ENCODE peak calls at places on chromosomes 2 and 18, in six cellular contexts. J, P, R, T, F and S are unnamed samples.

GRCh38 chr2:105607920-105608504 is 136.7 kb upstream of the NCK2 start:
- DNase-seq in J (no peak), F (no peak), T (no peak), P (no peak), R (no peak), S (no peak)

GRCh38 chr2:237431372-237431771 is 17.4 kb upstream of the COL6A3 start:
- DNase-seq in R (no peak), P (no peak), T (no peak), J (no peak), F (no peak), S (no peak)

GRCh38 chr2:28168376-28168775 is 224.3 kb upstream of the FOSL2 start:
- DNase-seq in F (no peak), J (no peak), R (no peak), P (no peak), T (no peak), S (no peak)

GRCh38 chr18:33821503-33821902 is 243.5 kb downstream of the ASXL3 start:
- DNase-seq in P (no peak), R (no peak), T (no peak), J (no peak), F (no peak), S (no peak)

GRCh38 chr2:143171817-143172216 is 42.6 kb downstream of the ARHGAP15 start:
- DNase-seq in T (no peak), J (no peak), F (no peak), R (no peak), P (no peak), S (no peak)

GRCh38 chr2:144708641-144709040 is 188.7 kb upstream of the ZEB2 start:
- DNase-seq in R (no peak), F (no peak), P (no peak), T (no peak), J (no peak), S (no peak)

GRCh38 chr2:85605406-85606115 is 3.1 kb upstream of the TMEM150A start:
- DNase-seq in J (no peak), R (no peak), F (no peak), P (peak; percentile 87), T (no peak), S (no peak)

GRCh38 chr18:32455346-32455745 is 15.3 kb downstream of the GAREM1 start:
- DNase-seq in T (no peak), R (no peak), F (no peak), P (no peak), J (no peak), S (no peak)

GRCh38 chr18:35680139-35680551 is 98.6 kb downstream of the GALNT1 start:
- DNase-seq in T (no peak), R (no peak), P (peak; percentile 60), F (no peak), J (no peak), S (no peak)

DNA sequence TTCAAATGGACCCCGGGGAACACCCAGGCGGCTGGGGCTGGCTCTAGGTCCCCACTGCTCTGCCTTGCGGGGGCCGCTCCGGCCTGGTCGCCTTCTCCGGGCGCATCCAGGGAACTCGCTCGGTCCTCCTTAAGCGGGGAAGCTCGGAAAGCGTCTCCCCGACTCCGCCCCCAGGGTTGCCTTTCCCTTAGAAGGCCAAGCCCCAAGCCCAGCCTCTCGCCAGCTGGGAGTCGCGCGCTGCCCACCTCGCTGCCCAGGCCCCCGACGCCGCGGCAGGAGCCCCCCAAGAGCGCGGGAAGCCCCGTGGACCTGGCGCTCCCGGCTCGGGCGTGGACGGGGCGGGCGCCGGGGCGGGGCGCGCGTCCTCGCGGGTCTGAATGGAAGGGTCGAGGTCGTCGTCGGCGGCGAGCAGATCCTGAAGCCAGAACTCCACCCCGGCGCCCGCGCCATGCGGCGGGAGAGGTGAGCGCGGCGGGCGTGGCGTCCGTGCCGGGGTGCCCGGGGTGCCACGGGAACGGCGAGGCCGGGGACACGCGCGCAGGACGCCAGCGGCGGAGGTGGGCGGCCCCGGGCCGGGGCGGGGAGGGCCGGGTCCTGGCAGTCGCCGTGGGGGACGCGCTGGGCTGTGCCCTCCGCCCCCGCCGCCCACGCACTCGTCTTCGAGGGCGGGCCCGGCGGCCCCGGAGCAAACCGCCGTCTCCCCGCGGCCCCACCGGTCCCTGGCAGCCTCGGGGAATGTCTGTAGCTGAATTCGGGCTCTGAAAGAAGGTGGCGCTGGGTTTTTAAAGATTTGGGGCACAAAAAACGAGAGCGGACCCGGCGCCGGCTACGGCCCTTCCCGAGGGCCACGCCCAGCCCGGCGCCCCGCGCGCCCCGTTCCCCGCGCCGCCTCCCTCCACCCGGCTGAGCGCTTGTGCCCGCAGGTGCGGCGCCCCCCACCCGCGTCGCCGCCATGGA is at the start of gene BOK:
- DNase-seq in J (no peak), P (peak; percentile 73), R (peak; percentile 80), F (no peak), T (peak; percentile 63), S (peak; percentile 30)
- TF ChIP-seq POLR2A in J (no peak), P (no peak), R (no peak), F (no peak), T (no peak), S (no peak)

GRCh38 chr2:53787255-53787910 is 539 bp downstream of the ERLEC1 start:
- DNase-seq in P (peak; percentile 30), F (no peak), T (no peak), R (no peak), J (no peak), S (no peak)
- TF ChIP-seq TAF1 in P (no peak), F (no peak), T (no peak), R (no peak), J (no peak), S (no peak)

DNA sequence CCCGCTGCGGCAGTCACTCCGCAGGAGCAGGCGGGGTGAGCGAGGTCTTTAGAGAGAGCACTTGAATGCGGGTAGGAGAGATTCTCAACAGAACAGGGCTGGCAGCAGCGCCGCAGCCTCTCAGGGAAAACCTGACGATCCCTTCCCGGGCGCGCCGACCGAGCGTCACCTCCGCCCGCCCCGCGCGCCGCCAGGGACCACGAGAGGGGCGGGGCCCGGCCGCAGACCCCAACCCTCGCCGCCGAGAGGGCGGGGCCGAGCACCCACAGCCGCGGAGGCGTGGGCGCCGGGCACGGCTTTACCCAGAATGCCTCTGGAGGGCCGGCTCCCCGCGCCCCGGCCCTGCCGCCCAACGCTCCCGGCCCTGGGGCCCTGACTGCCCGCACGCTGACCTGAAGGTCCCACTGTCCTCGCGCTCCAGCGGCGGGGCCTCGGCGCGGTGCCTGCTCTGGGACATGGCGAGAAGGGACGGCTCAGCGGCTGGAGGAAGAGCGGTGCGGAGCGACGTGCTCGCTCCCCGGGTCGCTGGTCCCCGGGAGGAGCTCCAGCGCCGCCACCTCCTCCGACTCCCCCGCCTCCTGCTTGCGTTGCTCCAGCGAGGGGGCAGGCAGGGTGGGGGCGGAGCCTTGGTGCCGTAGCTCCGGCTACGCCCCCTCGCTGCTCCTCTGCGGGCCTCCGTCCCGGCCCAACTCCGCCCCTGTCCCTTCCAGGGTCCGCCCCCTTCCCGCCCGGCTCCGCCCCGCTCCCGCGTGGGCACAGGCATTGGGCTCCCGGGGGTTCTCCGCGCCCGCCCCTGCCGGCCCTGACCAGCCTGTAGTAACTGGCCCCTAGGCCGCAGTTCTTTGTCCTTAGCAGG is at the start of the genes PJVK and PRKRA:
- DNase-seq in P (peak; percentile 93), R (peak; percentile 99), T (peak; percentile 93), J (peak; percentile 81), F (peak; percentile 81), S (peak; percentile 76)
- TF ChIP-seq POLR2A in P (peak; percentile 93), R (peak; percentile 99), T (peak; percentile 97), J (peak; percentile 76), F (peak; percentile 95), S (peak; percentile 88)

DNA sequence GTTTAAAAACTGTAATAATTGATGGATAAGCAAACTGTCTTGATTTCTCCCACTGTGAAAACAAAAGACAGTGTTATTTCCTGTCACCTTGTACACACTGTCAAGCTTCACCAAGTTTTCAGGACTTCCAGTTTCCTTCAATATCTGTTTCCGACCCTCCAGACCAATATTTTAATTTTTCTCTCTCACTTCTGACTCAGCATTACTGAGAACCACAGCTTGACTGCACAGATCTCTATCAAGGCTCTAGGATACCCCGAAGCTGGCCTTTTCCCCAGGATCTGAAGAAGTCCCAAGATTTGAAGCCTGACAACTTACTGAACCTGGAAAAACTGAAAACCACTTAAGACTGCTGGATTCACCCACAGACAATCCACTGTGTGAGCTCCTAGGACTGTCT is 13.2 kb upstream of the SULT1C3 start:
- DNase-seq in P (no peak), J (no peak), F (no peak), T (no peak), R (no peak), S (no peak)
- TF ChIP-seq TAF1 in P (no peak), J (no peak), F (no peak), T (no peak), R (no peak), S (no peak)

DNA sequence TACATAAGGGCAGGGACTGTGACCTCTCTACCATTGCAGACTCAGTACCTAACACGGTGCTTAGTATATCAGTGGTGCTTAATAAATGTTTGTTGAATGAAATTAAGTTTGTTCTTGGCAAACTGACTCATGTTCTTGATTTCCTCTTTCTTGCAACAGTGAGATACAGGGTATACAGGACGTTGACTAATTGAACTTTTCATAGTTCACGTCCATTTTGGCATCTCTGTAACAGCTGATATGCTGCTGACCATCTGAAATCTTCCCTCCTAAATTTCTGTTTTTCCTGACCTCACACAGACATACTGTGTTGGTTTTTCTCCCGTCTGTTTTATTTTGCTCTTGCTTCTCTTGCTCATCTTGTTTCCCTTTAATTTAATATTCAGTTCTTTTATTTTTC is 44.2 kb downstream of the LHCGR start:
- DNase-seq in P (no peak), F (no peak), T (no peak), R (no peak), J (no peak), S (no peak)
- TF ChIP-seq POLR2A in P (no peak), F (no peak), T (no peak), R (no peak), J (no peak), S (no peak)

DNA sequence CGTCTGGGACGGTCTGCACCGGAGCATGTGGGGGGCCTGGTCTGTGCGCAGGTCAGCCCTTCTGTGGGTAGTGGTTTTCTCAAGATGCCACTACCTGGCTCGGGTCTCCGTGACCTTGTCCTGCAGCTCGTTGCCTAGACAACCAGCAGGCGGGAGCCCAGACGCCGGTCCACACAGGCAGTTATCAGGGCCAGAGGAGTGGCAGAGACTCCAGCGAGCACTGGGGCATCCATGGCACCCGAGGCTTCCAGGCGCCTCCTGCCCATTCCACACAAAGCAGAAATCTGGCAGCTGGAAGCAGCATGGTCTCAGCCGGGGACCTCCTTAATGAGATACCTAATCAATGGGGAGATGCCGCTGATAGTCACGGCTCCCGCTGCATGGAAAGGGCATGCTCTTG is 156.1 kb downstream of the FAM210A start:
- DNase-seq in F (no peak), J (no peak), T (no peak), R (no peak), P (no peak), S (no peak)
- TF ChIP-seq TAF1 in F (no peak), J (no peak), T (no peak), R (no peak), P (no peak), S (no peak)

GRCh38 chr2:176269319-176270099 is at the start of gene MTX2:
- DNase-seq in J (peak; percentile 60), T (peak; percentile 38), P (peak; percentile 80), F (peak; percentile 19), R (peak; percentile 81), S (peak; percentile 68)
- TF ChIP-seq POLR2A in J (peak; percentile 76), T (peak; percentile 80), P (peak; percentile 96), F (peak; percentile 97), R (peak; percentile 98), S (peak; percentile 90)